ENCODE peak calls at places on chromosomes 16 and 17, in eight cellular contexts. B is Panc1, I is fibroblast of pulmonary artery, M is GM12865, G is foreskin keratinocyte, Q is heart right ventricle, H is AG04450, N is AG10803. U is an unnamed sample.
A peak's percentile ranks its signal among the peaks of the same experiment; 100 is the strongest.

GRCh38 chr17:42677921-42678781 is 1.4 kb upstream of the PLEKHH3 start:
- DNase-seq in B (no peak), I (peak; percentile 86), M (peak; percentile 97), G (no peak), Q (peak; percentile 92), H (no peak), N (peak; percentile 89), U (peak; percentile 96)

GRCh38 chr17:41710472-41711090 is 1.6 kb upstream of the GAST start:
- DNase-seq in B (no peak), I (peak; percentile 71), M (no peak), G (no peak), Q (no peak), H (no peak), N (peak; percentile 67), U (peak; percentile 42)

GRCh38 chr17:38435795-38436194 is 7.5 kb downstream of the ARHGAP23 start:
- DNase-seq in B (no peak), I (no peak), M (no peak), G (no peak), Q (no peak), H (no peak), N (no peak), U (no peak)

GRCh38 chr17:2239882-2240430 is 63.6 kb downstream of the SMG6 start:
- DNase-seq in B (peak; percentile 61), I (peak; percentile 89), M (peak; percentile 92), G (peak; percentile 74), Q (no peak), H (peak; percentile 79), N (peak; percentile 84), U (no peak)

GRCh38 chr16:68732068-68732680 is 4.9 kb upstream of the CDH1 start:
- DNase-seq in B (no peak), I (no peak), M (no peak), G (no peak), Q (no peak), H (no peak), N (no peak), U (no peak)

GRCh38 chr16:3214904-3215600 is 19.9 kb downstream of the ZNF200 start:
- DNase-seq in B (no peak), I (no peak), M (peak; percentile 56), G (no peak), Q (no peak), H (no peak), N (no peak), U (no peak)

GRCh38 chr17:30191072-30191471 is 44.4 kb downstream of the SLC6A4 start:
- DNase-seq in B (no peak), I (no peak), M (no peak), G (no peak), Q (no peak), H (no peak), N (no peak), U (no peak)

GRCh38 chr17:18981642-18982424 is 22.7 kb downstream of the FAM83G start:
- DNase-seq in B (peak; percentile 36), I (peak; percentile 54), M (no peak), G (peak; percentile 47), Q (no peak), H (no peak), N (peak; percentile 73), U (no peak)

GRCh38 chr17:72590382-72590781 is 469.6 kb downstream of the SOX9 start:
- DNase-seq in B (no peak), I (peak; percentile 72), M (no peak), G (peak; percentile 52), Q (no peak), H (no peak), N (peak; percentile 68), U (no peak)

GRCh38 chr16:11100239-11100750 is 155.7 kb downstream of the SOCS1 start:
- DNase-seq in B (no peak), I (peak; percentile 93), M (peak; percentile 88), G (no peak), Q (peak; percentile 53), H (peak; percentile 94), N (peak; percentile 86), U (peak; percentile 32)

DNA sequence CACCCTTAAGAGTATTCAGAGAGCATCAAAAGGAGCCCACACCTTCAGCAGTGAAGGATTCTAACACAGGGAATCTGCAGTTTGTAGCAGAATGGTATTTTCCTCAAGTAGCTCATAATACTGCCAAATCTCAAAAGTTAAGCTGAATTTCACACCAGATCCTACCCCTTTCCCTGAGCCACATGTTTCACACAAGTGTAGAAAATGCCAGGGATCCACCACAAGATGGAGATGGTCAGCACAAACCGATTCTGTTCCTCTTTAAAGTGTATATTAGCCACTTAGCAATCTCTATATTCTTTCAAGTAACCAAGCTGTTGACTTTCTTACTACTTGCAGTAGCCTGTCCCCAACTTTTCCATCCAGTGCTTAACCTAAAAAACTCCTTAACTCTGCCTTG is 13.2 kb downstream of the GINS2 start:
- DNase-seq in B (no peak), I (peak; percentile 60), M (no peak), G (no peak), Q (no peak), H (no peak), N (peak; percentile 31), U (no peak)
- TF ChIP-seq CTCF in B (peak; percentile 52), I (peak; percentile 66), M (peak; percentile 26), G (peak; percentile 60), Q (peak; percentile 44), H (peak; percentile 65), N (peak; percentile 55), U (no peak)

GRCh38 chr17:76453431-76453743 is 435 bp upstream of the UBE2O start:
- DNase-seq in B (no peak), I (no peak), M (no peak), G (no peak), Q (no peak), H (no peak), N (no peak), U (no peak)

GRCh38 chr17:76461765-76462555 is 5.4 kb upstream of the AANAT start:
- DNase-seq in B (no peak), I (peak; percentile 47), M (no peak), G (no peak), Q (no peak), H (no peak), N (peak; percentile 49), U (no peak)

GRCh38 chr17:76459674-76460073 is 6.7 kb upstream of the UBE2O start:
- DNase-seq in B (no peak), I (no peak), M (no peak), G (no peak), Q (no peak), H (no peak), N (no peak), U (no peak)

GRCh38 chr17:76462556-76463290 is 4.7 kb upstream of the AANAT start:
- DNase-seq in B (no peak), I (no peak), M (no peak), G (no peak), Q (no peak), H (no peak), N (no peak), U (no peak)

DNA sequence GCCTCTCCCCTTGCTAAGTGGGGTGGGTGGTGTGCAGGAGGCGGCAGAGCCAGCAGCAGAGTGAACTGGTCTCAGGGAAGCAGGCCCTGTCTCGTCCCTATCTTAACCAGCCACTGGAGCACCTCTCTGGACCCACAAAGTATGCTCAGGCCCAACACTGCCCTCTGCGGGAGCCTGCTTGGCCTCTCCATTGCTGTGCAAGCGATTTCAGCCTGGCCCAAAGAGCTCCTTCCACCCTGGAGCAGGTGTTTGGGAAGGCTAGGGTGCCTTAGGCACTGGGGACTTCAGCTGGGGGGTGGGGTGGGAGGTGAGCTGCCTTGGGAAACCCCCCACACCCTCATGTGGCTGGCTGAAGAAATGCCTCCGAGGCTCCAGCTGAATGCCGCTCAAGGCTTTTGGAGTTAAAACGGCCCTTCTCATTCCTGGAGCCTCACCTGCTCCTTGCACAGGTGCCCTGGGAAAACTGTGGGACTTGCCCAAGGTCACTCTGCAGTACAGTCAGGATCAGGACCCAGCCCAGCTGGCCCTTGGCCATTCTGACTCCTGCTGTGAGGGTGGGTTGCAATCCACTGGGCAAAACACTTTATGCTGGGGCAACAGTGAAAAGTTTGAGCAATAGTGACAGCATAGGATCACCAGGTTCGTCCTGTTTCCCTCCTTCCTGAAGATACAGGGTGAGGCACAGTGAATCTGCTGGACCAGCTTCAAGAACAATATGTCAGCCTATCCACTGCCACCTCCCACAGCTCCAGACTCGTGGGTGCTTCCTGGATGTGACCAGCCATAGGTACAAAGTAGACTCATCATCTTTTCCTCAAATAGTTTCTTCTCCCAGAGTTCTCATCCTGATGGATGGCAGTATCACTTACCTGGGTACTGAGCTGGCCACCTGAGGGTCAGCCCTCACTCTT is 5.9 kb upstream of the UBE2O start:
- DNase-seq in B (no peak), I (peak; percentile 73), M (peak; percentile 78), G (no peak), Q (peak; percentile 57), H (no peak), N (peak; percentile 54), U (peak; percentile 76)
- TF ChIP-seq CTCF in B (peak; percentile 90), I (peak; percentile 77), M (peak; percentile 70), G (peak; percentile 69), Q (peak; percentile 47), H (peak; percentile 82), N (peak; percentile 69), U (peak; percentile 29)

DNA sequence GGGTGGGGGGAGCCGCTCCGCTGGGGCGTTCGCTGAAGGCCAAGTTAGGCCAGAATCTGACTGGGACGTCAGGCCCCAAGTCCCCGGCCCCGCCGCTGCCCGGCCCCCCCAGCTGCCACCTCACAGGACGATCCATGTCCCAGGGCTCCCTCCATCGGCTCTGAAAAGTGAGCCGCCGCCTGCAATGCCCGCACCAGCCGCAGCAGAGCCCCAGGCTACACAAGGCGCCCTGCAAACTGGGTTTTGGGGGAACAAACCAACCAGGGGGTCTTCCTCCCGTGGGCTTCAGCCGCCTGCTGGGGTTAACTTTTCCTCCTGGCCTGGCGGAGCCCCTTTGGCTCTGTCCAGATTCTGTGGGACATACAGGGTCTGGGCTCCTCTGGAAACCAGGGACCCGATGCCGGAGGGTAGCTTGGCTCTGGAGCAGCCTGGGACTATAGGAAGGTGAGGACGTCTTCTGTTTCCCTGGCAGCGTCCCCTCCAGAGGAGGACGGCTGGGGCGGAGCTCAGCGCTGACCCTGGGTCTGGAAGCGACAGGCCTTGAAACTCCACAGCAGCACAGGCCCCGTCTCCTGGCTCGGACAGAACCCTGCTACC is 835 bp downstream of the NME4 start:
- DNase-seq in B (no peak), I (peak; percentile 61), M (no peak), G (no peak), Q (peak; percentile 74), H (no peak), N (peak; percentile 74), U (peak; percentile 89)
- TF ChIP-seq CTCF in B (peak; percentile 38), I (peak; percentile 36), M (no peak), G (peak; percentile 48), Q (peak; percentile 35), H (peak; percentile 42), N (peak; percentile 49), U (no peak)

DNA sequence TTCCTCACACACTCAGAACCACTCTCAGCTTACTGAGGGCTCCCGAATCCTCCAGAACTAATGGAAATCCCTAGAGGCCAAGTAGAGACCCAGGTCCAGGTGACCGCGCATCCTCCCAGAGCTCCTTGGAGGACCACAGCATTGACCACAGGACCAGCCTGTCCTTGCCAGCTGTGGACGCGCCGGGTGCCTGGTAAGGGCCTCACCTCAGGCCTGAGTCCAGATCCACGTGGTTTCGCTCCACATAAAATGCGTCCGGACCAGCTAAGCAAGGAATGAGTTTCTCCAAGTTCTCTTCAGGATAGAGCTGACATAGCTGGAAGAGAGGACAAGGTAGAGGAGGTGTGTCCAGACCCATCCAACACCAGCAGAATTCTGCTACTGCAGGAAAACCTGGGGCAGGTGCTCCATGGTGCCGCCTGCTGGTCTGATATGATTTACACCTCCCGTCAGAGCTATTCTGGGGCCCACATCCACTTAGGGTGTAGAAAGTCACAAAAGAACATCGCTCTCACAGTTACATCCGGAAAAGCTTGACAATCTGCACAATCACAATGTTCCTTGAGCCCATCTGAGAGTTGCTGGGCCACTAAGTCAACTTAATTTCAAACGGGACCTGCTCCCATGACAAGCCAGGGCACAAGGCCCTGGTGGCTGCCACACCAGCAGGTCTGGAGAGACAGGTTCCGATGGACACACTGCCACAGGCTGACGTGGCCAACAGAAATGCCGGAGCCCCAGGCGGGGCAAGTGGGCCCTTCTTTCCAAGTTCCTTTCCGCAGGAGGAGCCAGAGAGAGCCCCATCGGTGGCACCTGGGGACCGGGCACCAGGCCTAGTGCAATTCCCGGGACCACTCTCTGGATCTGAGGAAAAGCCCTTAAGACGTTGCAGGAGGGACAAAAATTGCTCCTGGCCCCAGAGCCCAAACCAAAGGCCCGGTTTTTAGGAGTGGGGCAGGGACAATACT is 28.5 kb downstream of the MAP1LC3B start:
- DNase-seq in B (no peak), I (no peak), M (no peak), G (no peak), Q (no peak), H (no peak), N (no peak), U (no peak)
- TF ChIP-seq CTCF in B (no peak), I (peak; percentile 15), M (peak; percentile 22), G (peak; percentile 61), Q (peak; percentile 26), H (no peak), N (peak; percentile 13), U (no peak)

U was measured in glutamatergic neuron.